ENCODE peak calls at places on chromosomes 2 and 18, in ten cellular contexts. W, T, H, E, U, S, J, C, O and M are unnamed samples. For H3K36me3, the result is how much of the 10 kb centered on the place peaks cover.

GRCh38 chr2:181312515-181312927 is 144.7 kb upstream of the ITGA4 start:
- DNase-seq in E (peak), T (no peak), C (no peak), W (no peak), O (no peak), U (no peak), H (peak), J (no peak), S (no peak), M (no peak)

GRCh38 chr2:112150447-112150846 is 12.3 kb downstream of the FBLN7 start:
- DNase-seq in C (no peak), W (no peak), J (no peak), O (peak), S (no peak), U (peak), E (no peak), T (no peak), H (no peak), M (peak)

GRCh38 chr2:232331071-232331470 is 47.5 kb upstream of the ALPP start:
- DNase-seq in T (no peak), E (no peak), O (no peak), W (no peak), S (peak), C (no peak), J (no peak), U (no peak), H (peak), M (no peak)

GRCh38 chr2:27249891-27250651 is 12.8 kb downstream of the SLC30A3 start:
- DNase-seq in C (peak), H (peak), E (peak), S (peak), W (peak), T (peak), O (no peak), J (peak), U (peak), M (peak)

GRCh38 chr2:186515376-186515775 is 29.3 kb downstream of the ZC3H15 start:
- DNase-seq in H (no peak), J (no peak), O (no peak), W (no peak), U (no peak), E (no peak), C (no peak), T (no peak), S (no peak), M (no peak)

GRCh38 chr2:17255071-17255470 is 263.2 kb downstream of the RAD51AP2 start:
- DNase-seq in S (no peak), C (no peak), J (no peak), H (no peak), T (no peak), O (no peak), E (no peak), W (no peak), U (no peak), M (no peak)

GRCh38 chr2:219440388-219441256 is 6.0 kb downstream of the SPEG start:
- DNase-seq in W (no peak), C (no peak), H (no peak), U (no peak), J (no peak), E (no peak), T (no peak), S (no peak), O (peak), M (no peak)

GRCh38 chr2:40591785-40592184 is 139.9 kb upstream of the SLC8A1 start:
- DNase-seq in T (no peak), E (no peak), W (no peak), O (no peak), S (no peak), H (no peak), J (no peak), C (no peak), U (no peak), M (no peak)

GRCh38 chr18:57497372-57498294 is 62.5 kb downstream of the ONECUT2 start:
- DNase-seq in T (no peak), E (no peak), C (no peak), J (no peak), H (no peak), O (peak), U (no peak), S (no peak), W (no peak), M (no peak)

GRCh38 chr2:149648282-149649030 is 60.9 kb upstream of the MMADHC start:
- DNase-seq in T (peak), C (no peak), W (peak), O (peak), J (no peak), U (no peak), S (peak), H (no peak), E (no peak), M (no peak)

DNA sequence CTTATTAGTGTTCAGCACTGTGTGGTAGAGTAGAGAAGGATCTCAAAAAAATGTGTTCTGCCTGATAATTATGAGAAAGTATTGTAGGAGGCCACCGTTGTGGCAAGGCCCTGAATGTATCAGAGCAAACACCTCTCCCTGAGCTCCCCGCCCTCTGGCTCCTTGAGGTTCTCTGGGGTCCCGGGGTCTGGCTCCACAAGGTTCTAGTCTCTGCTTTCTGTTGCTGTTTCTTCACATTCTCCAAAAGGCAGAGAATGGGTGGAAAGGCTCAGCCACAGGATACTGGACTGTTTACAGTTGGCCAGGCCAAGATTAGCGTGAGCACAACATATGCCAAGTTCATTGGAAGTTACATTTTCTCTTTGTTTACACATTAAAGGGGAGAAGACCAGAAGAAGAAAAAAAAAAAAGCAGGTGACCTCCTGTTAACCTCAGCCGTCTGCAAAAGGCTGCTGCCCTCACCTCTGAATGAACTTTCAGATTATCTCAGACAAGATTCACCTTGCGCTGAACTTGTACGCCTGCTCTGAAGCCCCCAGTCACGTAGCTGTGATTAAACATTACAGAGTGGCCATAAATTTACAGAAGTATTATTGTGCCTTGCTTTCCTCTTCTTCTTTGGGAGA is 56.6 kb upstream of the CYP26B1 start:
- DNase-seq in W (no peak), C (no peak), S (no peak), E (no peak), J (no peak), O (no peak), H (no peak), U (no peak), T (no peak), M (no peak)
- H3K36me3 ChIP-seq in W (under half), C (under half), S (under half), E (under half), J (under half), O (under half), H (under half), U (under half), T (under half), M (under half)

GRCh38 chr2:11798946-11799495 is 52.6 kb downstream of the LPIN1 start:
- DNase-seq in H (no peak), T (no peak), C (no peak), W (no peak), S (no peak), O (no peak), U (no peak), E (no peak), J (no peak), M (no peak)
- H3K36me3 ChIP-seq in H (half or more), T (half or more), C (under half), W (under half), S (under half), O (half or more), U (under half), E (under half), J (half or more), M (half or more)

GRCh38 chr2:37263839-37264238 is 32.4 kb downstream of the NDUFAF7 start:
- DNase-seq in S (no peak), U (peak), C (peak), J (no peak), T (no peak), E (no peak), H (no peak), W (no peak), O (no peak), M (no peak)
- H3K36me3 ChIP-seq in S (under half), U (under half), C (under half), J (under half), T (half or more), E (under half), H (under half), W (under half), O (half or more), M (half or more)

DNA sequence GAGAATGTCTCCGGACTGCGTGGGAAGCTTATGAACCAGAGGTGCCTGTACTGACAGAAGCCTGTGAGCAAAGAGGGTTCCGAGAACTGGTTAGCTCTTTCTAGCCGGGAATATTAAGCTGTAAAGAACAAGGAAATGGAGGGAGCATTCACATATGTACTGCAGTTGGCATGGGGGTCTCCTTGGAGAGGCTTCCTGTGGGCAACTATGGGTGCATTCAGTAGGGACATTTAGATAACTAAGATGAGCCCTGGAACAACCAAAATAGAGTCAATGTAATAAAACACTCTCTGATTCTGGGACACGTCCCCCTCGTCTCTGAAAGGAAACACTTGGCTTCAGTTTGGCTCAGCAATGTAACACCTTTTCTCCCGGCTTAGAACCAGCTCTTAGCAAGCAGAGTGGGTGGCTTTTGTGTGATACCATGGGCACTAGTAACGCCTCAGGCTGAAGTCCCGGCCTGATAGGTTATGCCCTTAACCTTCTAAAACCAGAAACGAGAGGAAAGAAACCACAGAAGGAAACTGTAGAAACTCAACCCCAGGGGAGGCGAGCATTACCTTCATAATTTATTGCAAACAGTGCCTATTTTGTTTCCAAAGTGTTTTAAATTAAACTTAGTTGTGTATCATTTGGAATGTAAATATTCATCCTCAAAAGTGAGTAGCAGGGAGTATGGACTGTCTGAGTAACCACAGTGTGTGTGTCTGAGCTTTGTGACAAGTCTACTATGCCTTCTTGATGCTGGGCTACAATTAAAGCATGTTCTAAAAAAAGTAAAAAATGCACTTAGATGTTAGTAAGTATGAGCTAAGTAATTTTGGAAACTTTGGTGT is 48.9 kb upstream of the LPIN2 start:
- DNase-seq in J (no peak), U (no peak), C (no peak), H (no peak), W (no peak), T (no peak), S (no peak), O (no peak), E (no peak), M (no peak)
- H3K36me3 ChIP-seq in J (under half), U (under half), C (under half), H (under half), W (under half), T (under half), S (under half), O (under half), E (under half), M (under half)